ENCODE peak calls at places on chromosomes 4 and X, in nine cellular contexts. Q is astrocyte of the spinal cord, Y is GM12865, G is choroid plexus epithelial cell, M is MCF 10A, T is heart left ventricle, B is HL-60, R is heart right ventricle, X is psoas muscle. L is an unnamed sample.

GRCh38 chr4:13876940-13877339 is 249.4 kb upstream of the BOD1L1 start:
- DNase-seq in Q (no peak), Y (no peak), G (no peak), M (no peak), T (no peak), B (no peak), R (no peak), X (no peak), L (no peak)

GRCh38 chrX:148443216-148443615 is 57.2 kb upstream of the AFF2 start:
- DNase-seq in Q (no peak), Y (no peak), G (no peak), M (no peak), T (no peak), B (no peak), R (no peak), X (no peak), L (no peak)

GRCh38 chr4:46329118-46329976 is 60.6 kb downstream of the GABRA2 start:
- DNase-seq in Q (peak), Y (peak), G (peak), M (peak), T (no peak), B (peak), R (peak), X (no peak), L (peak)

GRCh38 chrX:1851527-1851926 is 236.7 kb downstream of the ASMT start:
- DNase-seq in Q (no peak), Y (no peak), G (no peak), M (no peak), T (no peak), B (no peak), R (no peak), X (no peak), L (no peak)

GRCh38 chrX:40105791-40106676 is 8.3 kb upstream of the BCOR start:
- DNase-seq in Q (no peak), Y (peak), G (peak), M (peak), T (peak), B (peak), R (peak), X (peak), L (peak)

GRCh38 chr4:28842271-28842670 is 1877.9 kb upstream of the PCDH7 start:
- DNase-seq in Q (no peak), Y (no peak), G (no peak), M (no peak), T (no peak), B (no peak), R (no peak), X (no peak), L (no peak)

GRCh38 chrX:103211012-103211715 is 3.7 kb upstream of the BEX4 start:
- DNase-seq in Q (peak), Y (peak), G (peak), M (peak), T (no peak), B (peak), R (peak), X (no peak), L (peak)

GRCh38 chr4:128737098-128737513 is 72.4 kb upstream of the JADE1 start:
- DNase-seq in Q (no peak), Y (no peak), G (no peak), M (no peak), T (no peak), B (no peak), R (peak), X (no peak), L (no peak)

GRCh38 chrX:48589482-48590162 is 7.7 kb upstream of the WDR13 start:
- DNase-seq in Q (no peak), Y (no peak), G (peak), M (peak), T (no peak), B (no peak), R (no peak), X (no peak), L (no peak)

GRCh38 chr4:115596265-115597001 is 483.0 kb upstream of the NDST4 start:
- DNase-seq in Q (no peak), Y (no peak), G (no peak), M (no peak), T (no peak), B (no peak), R (no peak), X (no peak), L (no peak)

GRCh38 chr4:119097282-119097900 is 38.2 kb upstream of the MYOZ2 start:
- DNase-seq in Q (no peak), Y (peak), G (no peak), M (no peak), T (no peak), B (no peak), R (no peak), X (no peak), L (no peak)

GRCh38 chr4:54332577-54332976 is 103.5 kb downstream of the PDGFRA start:
- DNase-seq in Q (no peak), Y (no peak), G (no peak), M (no peak), T (no peak), B (no peak), R (no peak), X (no peak), L (no peak)

GRCh38 chrX:130025256-130025655 is 42.8 kb downstream of the BCORL1 start:
- DNase-seq in Q (no peak), Y (no peak), G (no peak), M (no peak), T (no peak), B (no peak), R (no peak), X (no peak), L (no peak)

GRCh38 chr4:40180356-40180755 is 16.5 kb upstream of the RHOH start:
- DNase-seq in Q (peak), Y (no peak), G (peak), M (peak), T (no peak), B (no peak), R (no peak), X (no peak), L (no peak)

GRCh38 chr4:78710536-78710935 is 65.6 kb upstream of the BMP2K start:
- DNase-seq in Q (no peak), Y (no peak), G (no peak), M (peak), T (no peak), B (no peak), R (no peak), X (no peak), L (no peak)

GRCh38 chrX:13180807-13181206 is 136.4 kb upstream of the FAM9C start:
- DNase-seq in Q (peak), Y (no peak), G (peak), M (peak), T (no peak), B (peak), R (no peak), X (no peak), L (no peak)

GRCh38 chr4:83217721-83218522 is 66.7 kb downstream of the COQ2 start:
- DNase-seq in Q (no peak), Y (peak), G (peak), M (no peak), T (no peak), B (peak), R (no peak), X (no peak), L (no peak)

GRCh38 chrX:70030242-70030823 is 19.4 kb downstream of the AWAT2 start:
- DNase-seq in Q (peak), Y (peak), G (peak), M (peak), T (peak), B (peak), R (peak), X (no peak), L (peak)

GRCh38 chr4:105471566-105472176 is 2.2 kb downstream of the PPA2 start:
- DNase-seq in Q (peak), Y (peak), G (peak), M (peak), T (peak), B (peak), R (peak), X (peak), L (peak)

GRCh38 chr4:126427781-126428360 is 1113.1 kb downstream of the FAT4 start:
- DNase-seq in Q (no peak), Y (no peak), G (no peak), M (no peak), T (no peak), B (no peak), R (no peak), X (no peak), L (peak)

GRCh38 chr4:121246698-121247097 is 82.6 kb upstream of the TNIP3 start:
- DNase-seq in Q (no peak), Y (no peak), G (no peak), M (no peak), T (no peak), B (no peak), R (no peak), X (no peak), L (no peak)

GRCh38 chr4:170374770-170375169 is 285.0 kb upstream of the AADAT start:
- DNase-seq in Q (no peak), Y (peak), G (peak), M (peak), T (no peak), B (peak), R (no peak), X (no peak), L (peak)

GRCh38 chrX:135086197-135086854 is 34.0 kb downstream of the ETDB start:
- DNase-seq in Q (peak), Y (peak), G (peak), M (peak), T (no peak), B (peak), R (peak), X (no peak), L (peak)

GRCh38 chr4:1495416-1496115 is 89.3 kb upstream of the NKX1-1 start:
- DNase-seq in Q (no peak), Y (no peak), G (no peak), M (no peak), T (no peak), B (no peak), R (no peak), X (peak), L (no peak)

GRCh38 chr4:40562681-40563080 is 67.0 kb downstream of the RBM47 start:
- DNase-seq in Q (no peak), Y (no peak), G (no peak), M (peak), T (no peak), B (no peak), R (no peak), X (no peak), L (no peak)

GRCh38 chr4:81472249-81473085 is 760 bp upstream of the RASGEF1B start:
- DNase-seq in Q (peak), Y (peak), G (peak), M (peak), T (no peak), B (peak), R (peak), X (no peak), L (peak)
- TF ChIP-seq CTCF in Q (peak), Y (peak), G (peak), M (peak), T (no peak), B (peak), R (no peak), X (peak), L (no peak)

GRCh38 chr4:16270654-16271328 is 44.5 kb upstream of the TAPT1 start:
- DNase-seq in Q (no peak), Y (no peak), G (no peak), M (no peak), T (no peak), B (peak), R (no peak), X (no peak), L (no peak)
- TF ChIP-seq CTCF in Q (peak), Y (no peak), G (peak), M (no peak), T (no peak), B (no peak), R (no peak), X (no peak), L (peak)

DNA sequence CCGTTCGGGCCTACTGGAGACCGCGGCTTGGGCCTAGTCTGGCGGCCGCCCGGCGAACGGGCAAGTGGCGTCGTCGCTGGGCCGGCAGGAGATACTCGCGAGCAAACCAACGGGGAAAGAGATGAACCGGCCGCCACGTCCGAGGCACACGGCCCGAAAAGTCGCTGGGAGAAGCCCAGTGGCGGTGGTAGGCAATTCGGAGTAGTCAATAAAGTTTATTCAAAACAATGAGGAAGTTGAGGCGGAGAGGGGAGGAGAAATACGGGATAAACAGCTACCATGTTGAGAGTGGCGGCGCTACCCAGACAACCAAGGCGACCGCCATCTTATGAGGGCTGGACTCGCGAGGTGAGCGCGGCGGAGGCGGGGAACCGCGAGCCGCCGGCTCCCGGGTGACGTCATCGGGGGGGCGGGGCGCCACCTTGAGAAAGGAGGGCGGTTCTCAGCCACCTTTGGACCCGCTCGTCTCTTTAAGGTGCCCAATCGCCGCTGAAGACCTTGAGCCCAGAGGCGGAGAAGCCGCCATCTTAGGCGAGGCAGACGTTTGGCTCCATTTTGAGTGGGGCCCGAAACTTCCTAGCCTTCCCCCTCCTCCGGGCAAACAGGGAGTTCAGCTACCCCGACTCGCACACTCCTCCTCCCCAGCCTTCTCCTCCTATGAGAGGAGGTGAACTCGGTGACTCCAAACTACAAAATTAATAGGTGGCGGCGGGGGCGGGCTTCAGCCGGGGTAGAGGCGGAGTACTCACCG is at the start of gene PHF8:
- DNase-seq in Q (peak), Y (peak), G (peak), M (peak), T (peak), B (peak), R (peak), X (peak), L (peak)
- TF ChIP-seq CTCF in Q (no peak), Y (no peak), G (no peak), M (no peak), T (no peak), B (no peak), R (no peak), X (no peak), L (no peak)

GRCh38 chr4:145153904-145154298 is 26.5 kb downstream of the OTUD4 start:
- DNase-seq in Q (no peak), Y (peak), G (no peak), M (no peak), T (no peak), B (no peak), R (no peak), X (no peak), L (no peak)

GRCh38 chr4:145148980-145149379 is 31.4 kb downstream of the OTUD4 start:
- DNase-seq in Q (no peak), Y (no peak), G (no peak), M (no peak), T (no peak), B (no peak), R (no peak), X (no peak), L (no peak)

GRCh38 chr4:145155268-145155870 is 25.0 kb downstream of the OTUD4 start:
- DNase-seq in Q (no peak), Y (no peak), G (no peak), M (no peak), T (no peak), B (no peak), R (no peak), X (no peak), L (no peak)

GRCh38 chr4:145153181-145153903 is 27.0 kb downstream of the OTUD4 start:
- DNase-seq in Q (no peak), Y (no peak), G (no peak), M (no peak), T (no peak), B (no peak), R (no peak), X (no peak), L (no peak)

GRCh38 chr4:145154573-145154972 is 25.8 kb downstream of the OTUD4 start:
- DNase-seq in Q (peak), Y (peak), G (peak), M (peak), T (no peak), B (no peak), R (peak), X (no peak), L (peak)
- TF ChIP-seq CTCF in Q (peak), Y (peak), G (peak), M (peak), T (peak), B (no peak), R (peak), X (peak), L (peak)

GRCh38 chr4:112343330-112343729 is 46.2 kb downstream of the ALPK1 start:
- DNase-seq in Q (no peak), Y (no peak), G (peak), M (no peak), T (no peak), B (no peak), R (no peak), X (no peak), L (no peak)

GRCh38 chr4:112352736-112353135 is 55.6 kb downstream of the ALPK1 start:
- DNase-seq in Q (no peak), Y (no peak), G (no peak), M (no peak), T (no peak), B (no peak), R (no peak), X (no peak), L (no peak)

DNA sequence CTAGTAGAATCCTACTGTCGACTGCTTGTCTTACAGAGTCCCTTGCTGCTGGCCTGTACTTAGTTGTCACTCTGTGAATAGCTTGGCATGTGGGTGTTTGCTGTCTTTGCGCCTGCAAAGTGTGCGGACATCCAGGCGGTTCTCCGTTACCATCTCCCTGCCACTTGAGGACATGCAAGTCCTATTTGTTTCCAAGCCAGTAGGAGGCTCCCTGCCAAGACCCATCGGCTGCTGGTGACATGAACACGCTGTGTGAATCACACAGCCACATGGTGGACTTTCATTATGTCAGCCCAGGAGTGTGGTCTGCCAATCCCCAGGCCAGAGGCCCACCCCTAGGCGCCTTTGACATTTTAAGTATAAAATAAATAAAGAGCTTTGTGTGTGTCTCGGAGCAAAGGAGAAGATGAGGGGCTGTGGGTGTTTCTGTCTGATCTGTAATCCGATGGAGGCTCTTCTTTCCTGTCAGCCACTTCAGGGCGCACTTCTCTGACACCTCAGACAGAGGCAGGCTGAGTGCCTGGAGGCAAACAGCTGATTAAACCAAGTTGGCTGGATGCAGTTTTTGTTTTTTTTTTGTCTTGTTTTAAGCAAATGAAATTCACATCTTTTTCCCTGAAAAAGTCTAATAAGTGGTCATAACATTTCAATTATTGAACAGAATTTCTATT is 51.5 kb downstream of the ALPK1 start:
- DNase-seq in Q (peak), Y (no peak), G (peak), M (peak), T (peak), B (no peak), R (peak), X (peak), L (peak)
- TF ChIP-seq CTCF in Q (peak), Y (no peak), G (peak), M (no peak), T (no peak), B (no peak), R (no peak), X (peak), L (no peak)